ENCODE peak calls at places on chromosome 4, in ten cellular contexts. J is left ventricle myocardium inferior; T is RWPE1; X is osteocyte; P is omental fat pad; K is nephron progenitor cell; Q is CD4-positive, alpha-beta T cell; F is uterus; A is cardiac fibroblast; D is choroid plexus epithelial cell. S is an unnamed sample.

GRCh38 chr4:37475087-37475486 is 211.1 kb downstream of the RELL1 start:
- DNase-seq in J (no peak), T (no peak), X (no peak), P (no peak), K (no peak), Q (no peak), F (no peak), A (no peak), D (no peak), S (no peak)

GRCh38 chr4:101958547-101958946 is 168.0 kb downstream of the BANK1 start:
- DNase-seq in J (no peak), T (no peak), X (no peak), P (no peak), K (no peak), Q (no peak), F (no peak), A (no peak), D (no peak), S (no peak)

GRCh38 chr4:5470318-5470889 is 238.0 kb downstream of the EVC2 start:
- DNase-seq in J (no peak), T (no peak), X (peak), P (no peak), K (no peak), Q (no peak), F (no peak), A (no peak), D (peak), S (no peak)

GRCh38 chr4:126977306-126977705 is 655.5 kb upstream of the INTU start:
- DNase-seq in J (peak), T (no peak), X (no peak), P (no peak), K (peak), Q (no peak), F (no peak), A (peak), D (peak), S (no peak)

GRCh38 chr4:113760852-113761681 is 471 bp downstream of the CAMK2D start:
- DNase-seq in J (peak), T (peak), X (peak), P (peak), K (peak), Q (peak), F (peak), A (peak), D (no peak), S (peak)

GRCh38 chr4:79611026-79611425 is 203.0 kb upstream of the GK2 start:
- DNase-seq in J (no peak), T (no peak), X (no peak), P (no peak), K (no peak), Q (no peak), F (no peak), A (no peak), D (no peak), S (no peak)

GRCh38 chr4:106034751-106035150 is 139.5 kb downstream of the NPNT start:
- DNase-seq in J (no peak), T (no peak), X (no peak), P (no peak), K (no peak), Q (no peak), F (no peak), A (no peak), D (no peak), S (no peak)

GRCh38 chr4:26719954-26720552 is 136.2 kb downstream of the TBC1D19 start:
- DNase-seq in J (no peak), T (peak), X (no peak), P (no peak), K (no peak), Q (no peak), F (no peak), A (peak), D (peak), S (peak)

GRCh38 chr4:112073201-112073600 is 72.1 kb upstream of the FAM241A start:
- DNase-seq in J (no peak), T (no peak), X (no peak), P (no peak), K (no peak), Q (no peak), F (no peak), A (no peak), D (no peak), S (no peak)

GRCh38 chr4:171676555-171677215 is 136.5 kb upstream of the GALNTL6 start:
- DNase-seq in J (no peak), T (no peak), X (no peak), P (no peak), K (no peak), Q (no peak), F (no peak), A (no peak), D (no peak), S (no peak)

GRCh38 chr4:1207603-1208265 is 35.4 kb upstream of the SPON2 start:
- DNase-seq in J (peak), T (no peak), X (peak), P (no peak), K (no peak), Q (no peak), F (peak), A (peak), D (peak), S (peak)

GRCh38 chr4:52038109-52038912 is at the start of gene SGCB:
- DNase-seq in J (peak), T (peak), X (peak), P (no peak), K (peak), Q (peak), F (peak), A (peak), D (no peak), S (no peak)

GRCh38 chr4:143402776-143403550 is 66.3 kb downstream of the GAB1 start:
- DNase-seq in J (no peak), T (no peak), X (no peak), P (no peak), K (no peak), Q (no peak), F (no peak), A (no peak), D (no peak), S (peak)

GRCh38 chr4:76279462-76279861 is 27.1 kb upstream of the STBD1 start:
- DNase-seq in J (no peak), T (no peak), X (no peak), P (no peak), K (no peak), Q (no peak), F (no peak), A (no peak), D (no peak), S (no peak)

GRCh38 chr4:52545099-52546069 is 113.7 kb downstream of the USP46 start:
- DNase-seq in J (peak), T (peak), X (peak), P (peak), K (peak), Q (peak), F (peak), A (peak), D (peak), S (peak)

GRCh38 chr4:138758876-138759275 is 256.7 kb upstream of the NOCT start:
- DNase-seq in J (no peak), T (no peak), X (no peak), P (no peak), K (no peak), Q (no peak), F (no peak), A (no peak), D (no peak), S (no peak)

GRCh38 chr4:168815373-168816345 is 194.4 kb downstream of the CBR4 start:
- DNase-seq in J (no peak), T (no peak), X (no peak), P (no peak), K (no peak), Q (no peak), F (no peak), A (peak), D (peak), S (no peak)

GRCh38 chr4:139028191-139028661 is 12.6 kb downstream of the NOCT start:
- DNase-seq in J (peak), T (no peak), X (no peak), P (no peak), K (no peak), Q (no peak), F (no peak), A (no peak), D (no peak), S (no peak)

GRCh38 chr4:55910140-55910539 is 38.6 kb upstream of the CEP135 start:
- DNase-seq in J (no peak), T (no peak), X (no peak), P (no peak), K (no peak), Q (no peak), F (no peak), A (peak), D (peak), S (peak)

GRCh38 chr4:78885598-78885997 is 53.6 kb downstream of the PAQR3 start:
- DNase-seq in J (no peak), T (no peak), X (no peak), P (no peak), K (no peak), Q (no peak), F (no peak), A (no peak), D (no peak), S (peak)

GRCh38 chr4:84939111-84939510 is 27.4 kb downstream of the WDFY3 start:
- DNase-seq in J (no peak), T (no peak), X (no peak), P (no peak), K (no peak), Q (no peak), F (no peak), A (no peak), D (no peak), S (no peak)

GRCh38 chr4:142354794-142355416 is 491.2 kb downstream of the INPP4B start:
- DNase-seq in J (no peak), T (no peak), X (no peak), P (no peak), K (no peak), Q (no peak), F (no peak), A (no peak), D (no peak), S (no peak)

GRCh38 chr4:86939737-86940141 is 4.9 kb downstream of the AFF1 start:
- DNase-seq in J (no peak), T (no peak), X (no peak), P (no peak), K (no peak), Q (no peak), F (no peak), A (no peak), D (no peak), S (no peak)
- TF ChIP-seq CTCF in J (no peak), T (no peak), X (no peak), P (no peak), K (no peak), Q (no peak), F (no peak), A (no peak), D (no peak), S (no peak)

GRCh38 chr4:176755001-176755400 is 37.7 kb downstream of the VEGFC start:
- DNase-seq in J (no peak), T (no peak), X (no peak), P (no peak), K (no peak), Q (no peak), F (no peak), A (no peak), D (no peak), S (no peak)
- TF ChIP-seq CTCF in J (no peak), T (no peak), X (no peak), P (no peak), K (no peak), Q (no peak), F (no peak), A (no peak), D (no peak), S (no peak)

GRCh38 chr4:184526228-184526627 is 51.9 kb upstream of the IRF2 start:
- DNase-seq in J (no peak), T (no peak), X (no peak), P (no peak), K (no peak), Q (no peak), F (no peak), A (no peak), D (no peak), S (no peak)
- TF ChIP-seq CTCF in J (no peak), T (no peak), X (no peak), P (no peak), K (no peak), Q (no peak), F (no peak), A (no peak), D (no peak), S (no peak)

GRCh38 chr4:133323670-133324069 is 174.6 kb downstream of the PCDH10 start:
- DNase-seq in J (no peak), T (no peak), X (no peak), P (no peak), K (no peak), Q (no peak), F (no peak), A (no peak), D (no peak), S (no peak)

GRCh38 chr4:133320576-133321170 is 171.6 kb downstream of the PCDH10 start:
- DNase-seq in J (no peak), T (peak), X (no peak), P (no peak), K (peak), Q (no peak), F (no peak), A (peak), D (peak), S (peak)

GRCh38 chr4:133324491-133324890 is 175.4 kb downstream of the PCDH10 start:
- DNase-seq in J (no peak), T (no peak), X (no peak), P (no peak), K (no peak), Q (no peak), F (no peak), A (no peak), D (no peak), S (no peak)
- TF ChIP-seq CTCF in J (no peak), T (no peak), X (no peak), P (no peak), K (no peak), Q (no peak), F (no peak), A (no peak), D (no peak), S (no peak)

S was measured in HFFc6.